ENCODE peak calls at places on chromosome 1, in five cellular contexts. O is aorta, Q is tibial nerve, H is small intestine, C is IMR-90. E is an unnamed sample. For H3K4me1, the result is how much of the 10 kb centered on the place peaks cover.

GRCh38 chr1:43305461-43305860 is 4.7 kb downstream of the TIE1 start:
- DNase-seq in Q (no peak), H (no peak), C (no peak), O (peak), E (peak)

GRCh38 chr1:103459385-103459784 is 66.1 kb upstream of the RNPC3 start:
- DNase-seq in C (no peak), Q (no peak), O (no peak), H (no peak), E (no peak)

GRCh38 chr1:207389728-207390464 is 64.2 kb upstream of the CR2 start:
- DNase-seq in H (no peak), C (peak), Q (no peak), O (no peak), E (no peak)

GRCh38 chr1:100936194-100936967 is 40.5 kb downstream of the SLC30A7 start:
- DNase-seq in H (no peak), O (no peak), Q (no peak), C (no peak), E (no peak)

GRCh38 chr1:42168798-42169197 is 4.3 kb upstream of the GUCA2A start:
- DNase-seq in O (no peak), H (no peak), Q (no peak), C (no peak), E (no peak)

GRCh38 chr1:238404921-238405320 is 514.2 kb upstream of the ZP4 start:
- DNase-seq in H (no peak), Q (no peak), C (peak), O (no peak), E (no peak)

GRCh38 chr1:203666621-203667020 is 40.0 kb downstream of the ATP2B4 start:
- DNase-seq in O (no peak), H (no peak), Q (no peak), C (no peak), E (no peak)

GRCh38 chr1:101264699-101265098 is 27.9 kb downstream of the S1PR1 start:
- DNase-seq in Q (no peak), C (no peak), H (peak), O (no peak), E (no peak)

GRCh38 chr1:8263806-8264205 is 54.1 kb upstream of the SLC45A1 start:
- DNase-seq in O (no peak), Q (no peak), C (no peak), H (no peak), E (no peak)

GRCh38 chr1:5917281-5917590 is 75.0 kb downstream of the NPHP4 start:
- DNase-seq in Q (no peak), O (no peak), C (no peak), H (no peak), E (no peak)

GRCh38 chr1:77655431-77655974 is 27.0 kb downstream of the ZZZ3 start:
- DNase-seq in C (peak), Q (no peak), H (peak), O (no peak), E (no peak)

GRCh38 chr1:68828013-68828412 is 331.1 kb upstream of the DEPDC1 start:
- DNase-seq in O (no peak), Q (no peak), C (no peak), H (no peak), E (no peak)

GRCh38 chr1:2972879-2973575 is 48.2 kb upstream of the ACTRT2 start:
- DNase-seq in Q (no peak), O (no peak), H (no peak), C (no peak), E (peak)

GRCh38 chr1:10934150-10934818 is 78.2 kb upstream of the TARDBP start:
- DNase-seq in C (no peak), Q (no peak), O (no peak), H (no peak), E (no peak)

GRCh38 chr1:58783090-58783992 is 506 bp downstream of the JUN start:
- DNase-seq in C (peak), H (peak), Q (peak), O (peak), E (peak)

GRCh38 chr1:24418898-24419628 is 3.5 kb downstream of the NIPAL3 start:
- DNase-seq in Q (no peak), C (peak), H (peak), O (no peak), E (no peak)

GRCh38 chr1:203401151-203401550 is 50.2 kb upstream of the FMOD start:
- DNase-seq in C (no peak), H (no peak), O (no peak), Q (no peak), E (no peak)

GRCh38 chr1:163069655-163070277 is 605 bp downstream of the RGS4 start:
- DNase-seq in C (no peak), O (no peak), Q (no peak), H (no peak), E (no peak)

GRCh38 chr1:111139234-111139955 is 498 bp downstream of the DRAM2 start:
- DNase-seq in O (no peak), H (peak), Q (no peak), C (peak), E (no peak)

GRCh38 chr1:165666152-165666551 is 32.2 kb downstream of the ALDH9A1 start:
- DNase-seq in C (peak), O (no peak), H (no peak), Q (no peak), E (no peak)

GRCh38 chr1:163166886-163167555 is 35.7 kb downstream of the RGS5 start:
- DNase-seq in Q (no peak), O (no peak), C (peak), H (no peak), E (no peak)

GRCh38 chr1:182724215-182724614 is 39.8 kb upstream of the RGS8 start:
- DNase-seq in H (no peak), O (no peak), Q (no peak), C (no peak), E (no peak)

GRCh38 chr1:183593356-183593755 is 3.1 kb upstream of the NCF2 start:
- DNase-seq in Q (no peak), C (no peak), H (no peak), O (no peak), E (no peak)

GRCh38 chr1:169776440-169776839 is 18.3 kb downstream of the METTL18 start:
- DNase-seq in C (no peak), O (no peak), H (no peak), Q (no peak), E (no peak)

GRCh38 chr1:89799495-89799894 is 21.3 kb upstream of the LRRC8D start:
- DNase-seq in O (no peak), H (no peak), C (no peak), Q (no peak), E (no peak)

GRCh38 chr1:6570987-6571386 is 8.8 kb upstream of the ZBTB48 start:
- DNase-seq in C (no peak), O (no peak), H (no peak), Q (no peak), E (no peak)

GRCh38 chr1:225447649-225448048 is 19.8 kb upstream of the LBR start:
- DNase-seq in C (peak), H (no peak), O (no peak), Q (peak), E (no peak)

GRCh38 chr1:71031426-71031825 is 16.2 kb downstream of the PTGER3 start:
- DNase-seq in H (no peak), C (peak), Q (no peak), O (no peak), E (no peak)

GRCh38 chr1:2206813-2207488 is 12.4 kb upstream of the FAAP20 start:
- DNase-seq in Q (no peak), H (no peak), O (no peak), C (no peak), E (peak)

GRCh38 chr1:221869759-221870158 is 127.9 kb upstream of the DUSP10 start:
- DNase-seq in O (no peak), C (peak), Q (no peak), H (no peak), E (no peak)

GRCh38 chr1:231929311-231929710 is 302.7 kb downstream of the DISC1 start:
- DNase-seq in O (no peak), C (peak), Q (no peak), H (no peak), E (no peak)

GRCh38 chr1:112744019-112744578 is 29.0 kb upstream of the PPM1J start:
- DNase-seq in Q (no peak), O (peak), H (peak), C (peak), E (no peak)

GRCh38 chr1:26530898-26531598 is 1.5 kb downstream of the RPS6KA1 start:
- DNase-seq in C (peak), Q (no peak), H (peak), O (no peak), E (peak)

GRCh38 chr1:41810446-41810845 is 108.3 kb downstream of the HIVEP3 start:
- DNase-seq in Q (no peak), C (peak), O (no peak), H (peak), E (no peak)

DNA sequence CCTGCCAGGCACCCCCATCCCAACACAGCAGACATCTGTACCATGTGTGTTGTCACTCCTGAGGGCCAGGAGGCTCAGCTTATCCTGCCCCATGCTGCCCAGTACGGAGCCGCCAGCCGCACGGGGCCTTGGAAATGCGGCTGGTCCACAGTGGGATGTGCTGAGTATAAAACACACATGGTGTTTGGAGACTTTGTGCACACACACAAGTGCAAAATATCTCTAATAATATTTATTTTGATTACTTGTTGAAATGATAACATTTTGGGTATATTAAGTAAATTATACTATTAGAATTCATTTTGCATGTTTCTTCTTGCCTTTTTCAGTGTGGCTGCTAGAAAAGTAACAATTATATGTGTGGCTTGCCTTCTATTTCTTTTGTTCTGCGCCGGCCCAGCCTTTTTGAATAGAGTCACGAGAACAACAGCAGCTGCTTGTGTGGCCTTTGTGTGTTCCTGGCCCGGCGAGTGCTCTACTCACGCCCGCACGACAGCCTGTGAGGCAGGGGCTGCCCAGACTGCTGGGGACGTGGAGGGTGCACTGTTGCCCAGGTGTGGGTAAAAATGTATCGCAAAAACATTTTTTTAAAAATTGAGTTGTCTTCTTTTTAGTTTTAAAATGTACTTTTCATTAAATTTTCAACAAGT is 35.3 kb downstream of the COQ8A start:
- DNase-seq in O (no peak), Q (no peak), H (no peak), C (no peak), E (no peak)
- H3K27ac ChIP-seq in O (peak), Q (peak), H (no peak), C (no peak), E (no peak)

GRCh38 chr1:36159614-36160387 is 3.8 kb downstream of the MAP7D1 start:
- DNase-seq in O (peak), H (no peak), Q (no peak), C (no peak), E (no peak)
- H3K4me1 ChIP-seq in O (under half), H (under half), Q (under half), C (under half), E (half or more)

GRCh38 chr1:17204546-17205440 is at the start of gene PADI1:
- DNase-seq in O (peak), H (no peak), C (no peak), Q (no peak), E (peak)
- H3K27ac ChIP-seq in O (no peak), H (no peak), C (no peak), Q (no peak), E (no peak)

GRCh38 chr1:241637604-241638003 is 2.6 kb downstream of the CHML start:
- DNase-seq in O (no peak), C (peak), Q (no peak), H (no peak), E (no peak)

GRCh38 chr1:241637046-241637590 is 3.1 kb downstream of the CHML start:
- DNase-seq in Q (no peak), H (no peak), O (no peak), C (peak), E (no peak)

GRCh38 chr1:241638091-241638682 is 2.0 kb downstream of the CHML start:
- DNase-seq in C (no peak), O (no peak), H (no peak), Q (no peak), E (no peak)

GRCh38 chr1:241636291-241636690 is 3.9 kb downstream of the CHML start:
- DNase-seq in H (no peak), Q (no peak), C (peak), O (no peak), E (no peak)

DNA sequence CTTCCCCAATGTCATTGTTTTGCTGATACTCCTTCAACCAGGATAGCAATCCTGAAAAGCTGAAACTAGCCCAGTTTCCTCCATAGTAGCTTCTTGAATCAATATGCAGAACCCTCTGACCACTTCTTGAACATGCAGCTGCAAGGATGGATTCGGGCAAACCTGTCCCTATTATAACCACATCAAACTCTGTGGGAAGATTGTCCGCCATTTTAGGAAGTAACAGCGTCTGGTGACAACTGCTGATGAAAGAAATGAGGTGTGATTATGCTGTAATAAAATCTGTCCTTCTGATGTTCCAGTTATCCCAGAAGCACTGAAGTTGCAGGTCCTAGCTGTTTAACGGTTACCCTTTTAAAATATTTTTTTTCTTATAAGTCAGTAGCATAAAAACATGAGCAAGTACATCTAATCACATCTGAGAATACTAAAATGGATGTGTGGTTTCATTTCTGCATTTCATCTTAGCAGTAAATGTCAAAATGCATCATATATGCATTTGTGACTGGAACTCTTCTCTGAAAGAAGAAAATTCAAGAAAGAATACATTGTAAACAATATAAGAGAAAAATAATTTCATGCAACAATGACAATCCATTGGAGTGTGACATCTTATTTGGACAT is 4.5 kb downstream of the CHML start:
- DNase-seq in H (no peak), O (no peak), C (no peak), Q (no peak), E (no peak)
- H3K4me1 ChIP-seq in H (under half), O (under half), C (under half), Q (under half), E (under half)

DNA sequence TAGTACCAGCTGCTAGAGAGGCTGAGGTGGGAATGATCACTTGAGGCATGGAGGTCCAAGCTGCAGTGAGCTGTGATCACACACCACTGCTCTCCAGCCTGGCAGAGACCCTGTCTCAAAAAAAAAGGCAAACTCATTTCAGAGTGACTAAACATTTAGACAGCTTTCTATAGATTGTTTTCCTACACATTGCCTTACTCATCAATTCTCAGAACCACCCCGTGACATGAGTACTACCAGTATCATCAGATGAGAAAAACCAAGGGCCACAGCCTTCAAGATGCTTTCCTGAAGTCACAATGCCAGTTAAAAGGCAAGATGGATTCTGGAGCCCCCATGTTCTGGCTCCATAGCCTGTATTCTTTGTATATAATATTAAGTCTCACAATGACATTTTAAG is 22.4 kb upstream of the SMPDL3B start:
- DNase-seq in H (no peak), Q (no peak), O (no peak), C (no peak), E (no peak)
- H3K27ac ChIP-seq in H (no peak), Q (no peak), O (no peak), C (no peak), E (no peak)